ENCODE peak calls at places on chromosomes 12 and 14, in eight cellular contexts. One of them, this sample, is unnamed.

GRCh38 chr14:81453166-81453766 is 53.1 kb upstream of the STON2 start:
- DNase-seq in coronary artery: no peak
- DNase-seq in uterus: peak; percentile 41
- DNase-seq in right atrium auricular region: no peak
- DNase-seq in cardiac fibroblast: peak; percentile 72
- DNase-seq in brain microvascular endothelial cell: peak; percentile 39
- DNase-seq in kidney epithelial cell: no peak
- DNase-seq in neural progenitor cell: peak; percentile 72
- DNase-seq in this sample: no peak

GRCh38 chr14:73850940-73851339 is 691 bp upstream of the PTGR2 start:
- DNase-seq in coronary artery: no peak
- DNase-seq in uterus: no peak
- DNase-seq in right atrium auricular region: no peak
- DNase-seq in cardiac fibroblast: peak; percentile 14
- DNase-seq in brain microvascular endothelial cell: no peak
- DNase-seq in kidney epithelial cell: peak; percentile 76
- DNase-seq in neural progenitor cell: peak; percentile 55
- DNase-seq in this sample: no peak

GRCh38 chr14:74591899-74592298 is 20.1 kb downstream of the LTBP2 start:
- DNase-seq in coronary artery: no peak
- DNase-seq in uterus: no peak
- DNase-seq in right atrium auricular region: no peak
- DNase-seq in cardiac fibroblast: no peak
- DNase-seq in brain microvascular endothelial cell: no peak
- DNase-seq in kidney epithelial cell: no peak
- DNase-seq in neural progenitor cell: no peak
- DNase-seq in this sample: no peak

GRCh38 chr12:103858953-103859601 is 18.0 kb upstream of the NT5DC3 start:
- DNase-seq in coronary artery: peak; percentile 92
- DNase-seq in uterus: peak; percentile 84
- DNase-seq in right atrium auricular region: peak; percentile 76
- DNase-seq in cardiac fibroblast: peak; percentile 98
- DNase-seq in brain microvascular endothelial cell: peak; percentile 95
- DNase-seq in kidney epithelial cell: peak; percentile 96
- DNase-seq in neural progenitor cell: no peak
- DNase-seq in this sample: peak; percentile 95

GRCh38 chr14:64409509-64409908 is 21.4 kb downstream of the MTHFD1 start:
- DNase-seq in coronary artery: no peak
- DNase-seq in uterus: no peak
- DNase-seq in right atrium auricular region: no peak
- DNase-seq in cardiac fibroblast: no peak
- DNase-seq in brain microvascular endothelial cell: no peak
- DNase-seq in kidney epithelial cell: no peak
- DNase-seq in neural progenitor cell: no peak
- DNase-seq in this sample: no peak

GRCh38 chr14:83828406-83828805 is 1701.5 kb upstream of the FLRT2 start:
- DNase-seq in coronary artery: no peak
- DNase-seq in uterus: no peak
- DNase-seq in right atrium auricular region: no peak
- DNase-seq in cardiac fibroblast: no peak
- DNase-seq in brain microvascular endothelial cell: peak; percentile 16
- DNase-seq in kidney epithelial cell: no peak
- DNase-seq in neural progenitor cell: no peak
- DNase-seq in this sample: no peak

GRCh38 chr12:96434107-96434506 is 33.9 kb upstream of the CDK17 start:
- DNase-seq in coronary artery: no peak
- DNase-seq in uterus: no peak
- DNase-seq in right atrium auricular region: no peak
- DNase-seq in cardiac fibroblast: peak; percentile 88
- DNase-seq in brain microvascular endothelial cell: peak; percentile 97
- DNase-seq in kidney epithelial cell: no peak
- DNase-seq in neural progenitor cell: no peak
- DNase-seq in this sample: peak; percentile 97

GRCh38 chr12:79327465-79327864 is 363.3 kb downstream of the PAWR start:
- DNase-seq in coronary artery: no peak
- DNase-seq in uterus: no peak
- DNase-seq in right atrium auricular region: no peak
- DNase-seq in cardiac fibroblast: no peak
- DNase-seq in brain microvascular endothelial cell: no peak
- DNase-seq in kidney epithelial cell: no peak
- DNase-seq in neural progenitor cell: no peak
- DNase-seq in this sample: no peak

GRCh38 chr12:3795800-3796133 is 42.9 kb upstream of the CRACR2A start:
- DNase-seq in coronary artery: no peak
- DNase-seq in uterus: no peak
- DNase-seq in right atrium auricular region: no peak
- DNase-seq in cardiac fibroblast: no peak
- DNase-seq in brain microvascular endothelial cell: no peak
- DNase-seq in kidney epithelial cell: no peak
- DNase-seq in neural progenitor cell: no peak
- DNase-seq in this sample: no peak

GRCh38 chr12:64080319-64081008 is 141.6 kb downstream of the KICS2 start:
- DNase-seq in coronary artery: no peak
- DNase-seq in uterus: no peak
- DNase-seq in right atrium auricular region: no peak
- DNase-seq in cardiac fibroblast: no peak
- DNase-seq in brain microvascular endothelial cell: no peak
- DNase-seq in kidney epithelial cell: no peak
- DNase-seq in neural progenitor cell: no peak
- DNase-seq in this sample: no peak

GRCh38 chr12:112422531-112422930 is 3.8 kb downstream of the PTPN11 start:
- DNase-seq in coronary artery: no peak
- DNase-seq in uterus: no peak
- DNase-seq in right atrium auricular region: no peak
- DNase-seq in cardiac fibroblast: peak; percentile 49
- DNase-seq in brain microvascular endothelial cell: no peak
- DNase-seq in kidney epithelial cell: no peak
- DNase-seq in neural progenitor cell: no peak
- DNase-seq in this sample: no peak

GRCh38 chr12:121776190-121777098 is 17.0 kb downstream of the RHOF start:
- DNase-seq in coronary artery: no peak
- DNase-seq in uterus: peak; percentile 71
- DNase-seq in right atrium auricular region: peak; percentile 78
- DNase-seq in cardiac fibroblast: peak; percentile 71
- DNase-seq in brain microvascular endothelial cell: no peak
- DNase-seq in kidney epithelial cell: no peak
- DNase-seq in neural progenitor cell: peak; percentile 89
- DNase-seq in this sample: no peak

GRCh38 chr12:113658030-113658655 is 186.5 kb upstream of the LHX5 start:
- DNase-seq in coronary artery: no peak
- DNase-seq in uterus: no peak
- DNase-seq in right atrium auricular region: no peak
- DNase-seq in cardiac fibroblast: peak; percentile 33
- DNase-seq in brain microvascular endothelial cell: peak; percentile 5
- DNase-seq in kidney epithelial cell: no peak
- DNase-seq in neural progenitor cell: no peak
- DNase-seq in this sample: no peak

GRCh38 chr12:29634057-29634456 is 136.6 kb upstream of the OVCH1 start:
- DNase-seq in coronary artery: no peak
- DNase-seq in uterus: no peak
- DNase-seq in right atrium auricular region: no peak
- DNase-seq in cardiac fibroblast: peak; percentile 56
- DNase-seq in brain microvascular endothelial cell: no peak
- DNase-seq in kidney epithelial cell: no peak
- DNase-seq in neural progenitor cell: no peak
- DNase-seq in this sample: no peak

GRCh38 chr12:107843351-107844311 is 69.1 kb downstream of the ASCL4 start:
- DNase-seq in coronary artery: no peak
- DNase-seq in uterus: no peak
- DNase-seq in right atrium auricular region: no peak
- DNase-seq in cardiac fibroblast: peak; percentile 3
- DNase-seq in brain microvascular endothelial cell: no peak
- DNase-seq in kidney epithelial cell: no peak
- DNase-seq in neural progenitor cell: peak; percentile 65
- DNase-seq in this sample: no peak

GRCh38 chr12:22008196-22008595 is 37.8 kb upstream of the CMAS start:
- DNase-seq in coronary artery: no peak
- DNase-seq in uterus: no peak
- DNase-seq in right atrium auricular region: no peak
- DNase-seq in cardiac fibroblast: no peak
- DNase-seq in brain microvascular endothelial cell: no peak
- DNase-seq in kidney epithelial cell: no peak
- DNase-seq in neural progenitor cell: no peak
- DNase-seq in this sample: no peak
- H3K4me3 ChIP-seq in coronary artery: no peak overlapping the region
- H3K4me3 ChIP-seq in uterus: no peak overlapping the region
- H3K4me3 ChIP-seq in right atrium auricular region: no peak overlapping the region
- H3K4me3 ChIP-seq in cardiac fibroblast: no peak overlapping the region
- H3K4me3 ChIP-seq in brain microvascular endothelial cell: no peak overlapping the region
- H3K4me3 ChIP-seq in kidney epithelial cell: no peak overlapping the region
- H3K4me3 ChIP-seq in neural progenitor cell: no peak overlapping the region
- H3K4me3 ChIP-seq in this sample: no peak overlapping the region

DNA sequence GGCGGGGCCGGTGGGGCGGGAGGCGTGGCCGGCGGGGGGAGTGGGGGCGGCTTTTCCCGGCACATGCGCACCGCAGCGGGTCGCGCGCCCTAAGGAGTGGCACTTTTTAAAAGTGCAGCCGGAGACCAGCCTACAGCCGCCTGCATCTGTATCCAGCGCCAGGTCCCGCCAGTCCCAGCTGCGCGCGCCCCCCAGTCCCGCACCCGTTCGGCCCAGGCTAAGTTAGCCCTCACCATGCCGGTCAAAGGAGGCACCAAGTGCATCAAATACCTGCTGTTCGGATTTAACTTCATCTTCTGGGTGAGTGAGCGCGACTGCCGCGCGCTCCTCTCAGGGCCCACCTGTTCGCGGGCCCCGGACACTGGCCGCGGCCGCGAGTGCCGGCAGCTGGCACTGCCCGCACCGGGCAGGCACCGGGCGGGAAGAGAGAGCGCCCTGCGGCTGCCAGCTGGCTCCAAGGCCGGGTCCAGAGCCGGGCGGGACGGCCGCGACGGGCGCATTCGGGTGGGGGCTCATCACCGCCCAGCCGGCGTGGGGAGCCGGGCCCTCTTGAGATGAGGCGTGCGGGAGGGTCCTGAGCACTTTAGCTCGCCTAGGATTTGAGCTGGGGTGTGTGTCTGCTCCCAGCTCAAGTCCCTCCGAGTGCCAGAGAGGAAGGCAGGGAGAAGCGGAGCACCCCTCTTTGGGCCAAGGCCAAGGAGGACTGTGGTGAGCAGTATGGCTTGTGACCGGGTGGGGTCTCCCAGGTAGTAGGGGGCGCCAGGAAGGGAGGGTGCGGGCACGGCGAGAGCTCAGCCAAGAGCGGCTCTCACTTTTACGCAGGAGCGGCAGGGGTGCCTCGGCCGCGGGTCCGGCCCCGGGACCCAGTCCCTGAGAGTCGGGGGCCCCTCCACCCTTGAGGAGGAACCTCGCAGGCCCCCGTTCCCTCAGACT is at the start of gene CD9:
- DNase-seq in coronary artery: peak; percentile 86
- DNase-seq in uterus: peak; percentile 42
- DNase-seq in right atrium auricular region: no peak
- DNase-seq in cardiac fibroblast: no peak
- DNase-seq in brain microvascular endothelial cell: no peak
- DNase-seq in kidney epithelial cell: no peak
- DNase-seq in neural progenitor cell: peak; percentile 63
- DNase-seq in this sample: no peak
- TF ChIP-seq CTCF in coronary artery: no peak
- TF ChIP-seq CTCF in uterus: no peak
- TF ChIP-seq CTCF in right atrium auricular region: no peak
- TF ChIP-seq CTCF in cardiac fibroblast: no peak
- TF ChIP-seq CTCF in brain microvascular endothelial cell: no peak
- TF ChIP-seq CTCF in kidney epithelial cell: no peak
- TF ChIP-seq CTCF in neural progenitor cell: no peak
- TF ChIP-seq CTCF in this sample: no peak

GRCh38 chr14:38074754-38075153 is 132.9 kb upstream of the SSTR1 start:
- DNase-seq in coronary artery: no peak
- DNase-seq in uterus: no peak
- DNase-seq in right atrium auricular region: no peak
- DNase-seq in cardiac fibroblast: no peak
- DNase-seq in brain microvascular endothelial cell: no peak
- DNase-seq in kidney epithelial cell: no peak
- DNase-seq in neural progenitor cell: no peak
- DNase-seq in this sample: no peak
- H3K4me3 ChIP-seq in coronary artery: no peak overlapping the region
- H3K4me3 ChIP-seq in uterus: no peak overlapping the region
- H3K4me3 ChIP-seq in right atrium auricular region: no peak overlapping the region
- H3K4me3 ChIP-seq in cardiac fibroblast: no peak overlapping the region
- H3K4me3 ChIP-seq in brain microvascular endothelial cell: no peak overlapping the region
- H3K4me3 ChIP-seq in kidney epithelial cell: no peak overlapping the region
- H3K4me3 ChIP-seq in neural progenitor cell: no peak overlapping the region
- H3K4me3 ChIP-seq in this sample: no peak overlapping the region

GRCh38 chr14:31283568-31284252 is 76.1 kb upstream of the HECTD1 start:
- DNase-seq in coronary artery: no peak
- DNase-seq in uterus: no peak
- DNase-seq in right atrium auricular region: no peak
- DNase-seq in cardiac fibroblast: no peak
- DNase-seq in brain microvascular endothelial cell: no peak
- DNase-seq in kidney epithelial cell: no peak
- DNase-seq in neural progenitor cell: no peak
- DNase-seq in this sample: no peak

GRCh38 chr14:31283153-31283552 is 75.6 kb upstream of the HECTD1 start:
- DNase-seq in coronary artery: no peak
- DNase-seq in uterus: no peak
- DNase-seq in right atrium auricular region: no peak
- DNase-seq in cardiac fibroblast: no peak
- DNase-seq in brain microvascular endothelial cell: no peak
- DNase-seq in kidney epithelial cell: no peak
- DNase-seq in neural progenitor cell: no peak
- DNase-seq in this sample: no peak

GRCh38 chr14:31287294-31287972 is 79.8 kb upstream of the HECTD1 start:
- DNase-seq in coronary artery: no peak
- DNase-seq in uterus: no peak
- DNase-seq in right atrium auricular region: no peak
- DNase-seq in cardiac fibroblast: no peak
- DNase-seq in brain microvascular endothelial cell: no peak
- DNase-seq in kidney epithelial cell: no peak
- DNase-seq in neural progenitor cell: no peak
- DNase-seq in this sample: no peak

GRCh38 chr14:31291210-31291609 is 83.6 kb upstream of the HECTD1 start:
- DNase-seq in coronary artery: no peak
- DNase-seq in uterus: no peak
- DNase-seq in right atrium auricular region: no peak
- DNase-seq in cardiac fibroblast: peak; percentile 44
- DNase-seq in brain microvascular endothelial cell: no peak
- DNase-seq in kidney epithelial cell: no peak
- DNase-seq in neural progenitor cell: no peak
- DNase-seq in this sample: no peak

DNA sequence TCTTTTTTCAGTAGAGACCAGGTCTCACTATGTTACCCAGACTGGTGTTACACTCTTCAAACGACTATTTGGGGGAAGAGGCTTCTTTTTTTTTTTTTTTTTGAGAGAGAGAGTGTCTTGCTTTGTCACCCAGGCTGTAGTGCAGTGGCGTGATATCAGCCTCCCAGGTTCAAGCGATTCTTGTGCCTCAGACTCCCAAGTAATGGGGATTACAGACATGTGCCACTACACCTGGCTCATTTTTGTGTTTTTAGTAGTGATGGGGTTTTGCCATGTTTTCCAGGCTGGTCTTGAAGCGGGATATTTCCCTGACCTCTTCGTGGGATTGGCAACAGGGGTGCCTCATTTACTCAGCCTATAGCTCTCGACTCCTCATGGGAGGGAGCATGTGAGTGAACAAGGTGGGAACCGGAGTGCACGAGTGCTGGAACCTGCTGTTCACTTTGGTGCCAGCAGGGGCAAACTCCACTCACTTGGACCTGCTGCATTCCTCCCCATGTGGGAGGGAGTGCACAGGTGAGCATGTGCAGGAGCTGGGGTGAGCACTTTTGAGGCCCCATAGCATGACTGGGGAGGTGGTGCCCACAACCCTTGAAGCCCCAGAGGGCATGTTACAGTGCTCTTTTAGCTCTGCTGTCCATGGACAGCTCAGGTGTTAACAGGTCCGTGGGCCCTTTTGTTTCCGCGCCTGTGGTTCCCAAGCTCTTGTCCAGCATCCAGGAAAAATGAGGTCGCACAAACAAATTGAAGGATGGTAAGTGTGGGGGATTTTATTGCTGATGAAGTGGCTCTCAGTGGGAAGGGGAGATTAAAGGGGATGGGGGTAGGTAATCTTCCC is 79.1 kb upstream of the HECTD1 start:
- DNase-seq in coronary artery: no peak
- DNase-seq in uterus: no peak
- DNase-seq in right atrium auricular region: no peak
- DNase-seq in cardiac fibroblast: no peak
- DNase-seq in brain microvascular endothelial cell: no peak
- DNase-seq in kidney epithelial cell: no peak
- DNase-seq in neural progenitor cell: peak; percentile 36
- DNase-seq in this sample: no peak
- TF ChIP-seq CTCF in coronary artery: no peak
- TF ChIP-seq CTCF in uterus: no peak
- TF ChIP-seq CTCF in right atrium auricular region: no peak
- TF ChIP-seq CTCF in cardiac fibroblast: peak; percentile 53
- TF ChIP-seq CTCF in brain microvascular endothelial cell: peak; percentile 66
- TF ChIP-seq CTCF in kidney epithelial cell: peak; percentile 21
- TF ChIP-seq CTCF in neural progenitor cell: peak; percentile 52
- TF ChIP-seq CTCF in this sample: peak; percentile 14

This sample was measured in AG04449.